ENCODE peak calls at places on chromosome 17, in five cellular contexts. One of them, this sample, is unnamed.

GRCh38 chr17:43367588-43368242 is 31.1 kb upstream of the ARL4D start:
- DNase-seq in cardiac fibroblast: peak
- DNase-seq in PC-3: peak
- DNase-seq in A549: peak
- DNase-seq in fibroblast of mammary gland: peak
- DNase-seq in this sample: peak

GRCh38 chr17:33493566-33493965 is 200.5 kb upstream of the ASIC2 start:
- DNase-seq in cardiac fibroblast: no peak
- DNase-seq in PC-3: no peak
- DNase-seq in A549: no peak
- DNase-seq in fibroblast of mammary gland: no peak
- DNase-seq in this sample: no peak

GRCh38 chr17:81272616-81273015 is 22.5 kb downstream of the SLC38A10 start:
- DNase-seq in cardiac fibroblast: no peak
- DNase-seq in PC-3: no peak
- DNase-seq in A549: no peak
- DNase-seq in fibroblast of mammary gland: no peak
- DNase-seq in this sample: no peak

GRCh38 chr17:71378036-71378435 is 742.8 kb upstream of the SOX9 start:
- DNase-seq in cardiac fibroblast: no peak
- DNase-seq in PC-3: no peak
- DNase-seq in A549: no peak
- DNase-seq in fibroblast of mammary gland: no peak
- DNase-seq in this sample: no peak

GRCh38 chr17:50560185-50560824 is at the start of gene CACNA1G:
- DNase-seq in cardiac fibroblast: peak
- DNase-seq in PC-3: peak
- DNase-seq in A549: peak
- DNase-seq in fibroblast of mammary gland: peak
- DNase-seq in this sample: peak

GRCh38 chr17:1275962-1276736 is 3.3 kb upstream of the TRARG1 start:
- DNase-seq in cardiac fibroblast: peak
- DNase-seq in PC-3: peak
- DNase-seq in A549: peak
- DNase-seq in fibroblast of mammary gland: peak
- DNase-seq in this sample: no peak

GRCh38 chr17:5219536-5219935 is 15.1 kb downstream of the SCIMP start:
- DNase-seq in cardiac fibroblast: no peak
- DNase-seq in PC-3: no peak
- DNase-seq in A549: no peak
- DNase-seq in fibroblast of mammary gland: no peak
- DNase-seq in this sample: no peak

GRCh38 chr17:72101526-72101925 is 19.3 kb upstream of the SOX9 start:
- DNase-seq in cardiac fibroblast: no peak
- DNase-seq in PC-3: no peak
- DNase-seq in A549: no peak
- DNase-seq in fibroblast of mammary gland: no peak
- DNase-seq in this sample: no peak

GRCh38 chr17:75346906-75347305 is 57.7 kb upstream of the SLC25A19 start:
- DNase-seq in cardiac fibroblast: no peak
- DNase-seq in PC-3: no peak
- DNase-seq in A549: no peak
- DNase-seq in fibroblast of mammary gland: peak
- DNase-seq in this sample: peak

GRCh38 chr17:2547176-2547575 is 35.5 kb upstream of the METTL16 start:
- DNase-seq in cardiac fibroblast: peak
- DNase-seq in PC-3: peak
- DNase-seq in A549: peak
- DNase-seq in fibroblast of mammary gland: peak
- DNase-seq in this sample: no peak

GRCh38 chr17:66524848-66525247 is 222.4 kb downstream of the PRKCA start:
- DNase-seq in cardiac fibroblast: no peak
- DNase-seq in PC-3: no peak
- DNase-seq in A549: no peak
- DNase-seq in fibroblast of mammary gland: no peak
- DNase-seq in this sample: no peak

GRCh38 chr17:27576429-27577123 is 54.4 kb upstream of the LGALS9 start:
- DNase-seq in cardiac fibroblast: no peak
- DNase-seq in PC-3: no peak
- DNase-seq in A549: no peak
- DNase-seq in fibroblast of mammary gland: no peak
- DNase-seq in this sample: no peak

GRCh38 chr17:282912-283882 is 69.4 kb downstream of the RPH3AL start:
- DNase-seq in cardiac fibroblast: no peak
- DNase-seq in PC-3: no peak
- DNase-seq in A549: no peak
- DNase-seq in fibroblast of mammary gland: no peak
- DNase-seq in this sample: no peak

GRCh38 chr17:15048381-15048780 is 216.7 kb downstream of the PMP22 start:
- DNase-seq in cardiac fibroblast: no peak
- DNase-seq in PC-3: no peak
- DNase-seq in A549: no peak
- DNase-seq in fibroblast of mammary gland: no peak
- DNase-seq in this sample: no peak

GRCh38 chr17:28748852-28749515 is 5.2 kb downstream of the TRAF4 start:
- DNase-seq in cardiac fibroblast: no peak
- DNase-seq in PC-3: no peak
- DNase-seq in A549: no peak
- DNase-seq in fibroblast of mammary gland: no peak
- DNase-seq in this sample: no peak

GRCh38 chr17:75822119-75822799 is 21.9 kb downstream of the UNC13D start:
- DNase-seq in cardiac fibroblast: no peak
- DNase-seq in PC-3: no peak
- DNase-seq in A549: no peak
- DNase-seq in fibroblast of mammary gland: no peak
- DNase-seq in this sample: no peak

GRCh38 chr17:59890720-59891119 is 2.0 kb downstream of the TUBD1 start:
- DNase-seq in cardiac fibroblast: peak
- DNase-seq in PC-3: peak
- DNase-seq in A549: peak
- DNase-seq in fibroblast of mammary gland: peak
- DNase-seq in this sample: peak

GRCh38 chr17:28473542-28473941 is at the start of gene SLC13A2:
- DNase-seq in cardiac fibroblast: no peak
- DNase-seq in PC-3: no peak
- DNase-seq in A549: no peak
- DNase-seq in fibroblast of mammary gland: no peak
- DNase-seq in this sample: no peak

GRCh38 chr17:62098623-62099231 is 33.6 kb upstream of the MED13 start:
- DNase-seq in cardiac fibroblast: no peak
- DNase-seq in PC-3: no peak
- DNase-seq in A549: no peak
- DNase-seq in fibroblast of mammary gland: no peak
- DNase-seq in this sample: no peak

GRCh38 chr17:7476474-7476873 is 3.0 kb downstream of the ZBTB4 start:
- DNase-seq in cardiac fibroblast: peak
- DNase-seq in PC-3: peak
- DNase-seq in A549: peak
- DNase-seq in fibroblast of mammary gland: peak
- DNase-seq in this sample: no peak

GRCh38 chr17:75875940-75876189 is 2.5 kb downstream of the TRIM47 start:
- DNase-seq in cardiac fibroblast: no peak
- DNase-seq in PC-3: no peak
- DNase-seq in A549: no peak
- DNase-seq in fibroblast of mammary gland: no peak
- DNase-seq in this sample: no peak

GRCh38 chr17:306116-306515 is 46.5 kb downstream of the RPH3AL start:
- DNase-seq in cardiac fibroblast: no peak
- DNase-seq in PC-3: no peak
- DNase-seq in A549: no peak
- DNase-seq in fibroblast of mammary gland: no peak
- DNase-seq in this sample: no peak

GRCh38 chr17:39867084-39867890 is 715 bp upstream of the ZPBP2 start:
- DNase-seq in cardiac fibroblast: no peak
- DNase-seq in PC-3: no peak
- DNase-seq in A549: no peak
- DNase-seq in fibroblast of mammary gland: no peak
- DNase-seq in this sample: no peak

GRCh38 chr17:39863918-39864746 is at the start of gene IKZF3:
- DNase-seq in cardiac fibroblast: peak
- DNase-seq in PC-3: peak
- DNase-seq in A549: peak
- DNase-seq in fibroblast of mammary gland: peak
- DNase-seq in this sample: no peak

GRCh38 chr17:39866013-39866730 is 1.8 kb upstream of the ZPBP2 start:
- DNase-seq in cardiac fibroblast: no peak
- DNase-seq in PC-3: no peak
- DNase-seq in A549: no peak
- DNase-seq in fibroblast of mammary gland: no peak
- DNase-seq in this sample: no peak

GRCh38 chr17:39861235-39861634 is 2.9 kb downstream of the IKZF3 start:
- DNase-seq in cardiac fibroblast: no peak
- DNase-seq in PC-3: no peak
- DNase-seq in A549: no peak
- DNase-seq in fibroblast of mammary gland: no peak
- DNase-seq in this sample: no peak

GRCh38 chr17:39863244-39863917 is 731 bp downstream of the IKZF3 start:
- DNase-seq in cardiac fibroblast: no peak
- DNase-seq in PC-3: no peak
- DNase-seq in A549: no peak
- DNase-seq in fibroblast of mammary gland: no peak
- DNase-seq in this sample: no peak
- H3K4me3 ChIP-seq in cardiac fibroblast: no peak
- H3K4me3 ChIP-seq in PC-3: no peak
- H3K4me3 ChIP-seq in A549: peak
- H3K4me3 ChIP-seq in fibroblast of mammary gland: no peak
- H3K4me3 ChIP-seq in this sample: no peak

GRCh38 chr17:68246271-68247028 is 1.4 kb upstream of the AMZ2 start:
- DNase-seq in cardiac fibroblast: no peak
- DNase-seq in PC-3: no peak
- DNase-seq in A549: no peak
- DNase-seq in fibroblast of mammary gland: no peak
- DNase-seq in this sample: no peak
- H3K4me3 ChIP-seq in cardiac fibroblast: no peak
- H3K4me3 ChIP-seq in PC-3: peak
- H3K4me3 ChIP-seq in A549: peak
- H3K4me3 ChIP-seq in fibroblast of mammary gland: no peak
- H3K4me3 ChIP-seq in this sample: no peak

GRCh38 chr17:77304051-77304745 is 163.4 kb downstream of the SEC14L1 start:
- DNase-seq in cardiac fibroblast: peak
- DNase-seq in PC-3: no peak
- DNase-seq in A549: no peak
- DNase-seq in fibroblast of mammary gland: no peak
- DNase-seq in this sample: no peak

GRCh38 chr17:77306790-77307478 is 166.2 kb downstream of the SEC14L1 start:
- DNase-seq in cardiac fibroblast: no peak
- DNase-seq in PC-3: no peak
- DNase-seq in A549: no peak
- DNase-seq in fibroblast of mammary gland: no peak
- DNase-seq in this sample: no peak

GRCh38 chr17:77303620-77304019 is 162.9 kb downstream of the SEC14L1 start:
- DNase-seq in cardiac fibroblast: peak
- DNase-seq in PC-3: no peak
- DNase-seq in A549: no peak
- DNase-seq in fibroblast of mammary gland: peak
- DNase-seq in this sample: no peak

GRCh38 chr17:77306048-77306789 is 165.4 kb downstream of the SEC14L1 start:
- DNase-seq in cardiac fibroblast: no peak
- DNase-seq in PC-3: no peak
- DNase-seq in A549: no peak
- DNase-seq in fibroblast of mammary gland: no peak
- DNase-seq in this sample: no peak

DNA sequence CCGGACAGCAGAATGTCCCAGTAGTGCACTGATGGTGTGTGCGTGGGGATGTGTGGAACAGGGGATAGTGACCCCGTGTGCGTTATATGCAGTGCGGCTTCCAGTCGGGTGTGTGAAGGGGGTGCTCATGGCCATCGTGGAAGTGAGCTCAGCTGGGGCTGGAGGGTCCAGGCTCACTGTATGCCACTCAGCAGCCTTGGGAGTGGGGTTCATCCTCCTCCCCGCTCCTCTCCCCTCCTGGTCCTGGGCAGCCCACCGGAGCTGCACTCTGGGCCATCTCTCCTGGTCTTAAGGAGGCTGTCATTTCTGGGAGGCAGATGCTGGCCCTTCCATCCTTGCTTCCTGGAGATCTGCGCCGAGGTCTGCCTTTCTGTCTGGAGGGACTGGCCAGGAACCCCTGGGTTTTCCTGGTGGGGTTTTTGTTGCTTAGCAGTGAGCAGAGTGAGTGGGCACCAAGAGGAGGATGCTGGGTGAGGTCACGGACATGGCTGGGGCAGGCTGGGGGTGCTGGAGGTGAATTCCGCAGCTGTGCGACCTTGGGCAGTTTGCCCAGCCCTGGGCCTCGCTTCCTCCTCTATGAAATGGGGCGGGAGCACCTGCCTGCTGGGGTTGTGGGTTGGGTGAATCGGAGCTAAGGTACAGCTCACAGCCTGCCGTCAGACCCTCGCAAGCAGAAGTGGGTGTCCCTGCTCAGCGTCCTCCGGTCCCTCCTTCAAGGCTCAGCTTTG is 164.1 kb downstream of the SEC14L1 start:
- DNase-seq in cardiac fibroblast: no peak
- DNase-seq in PC-3: no peak
- DNase-seq in A549: no peak
- DNase-seq in fibroblast of mammary gland: no peak
- DNase-seq in this sample: no peak
- H3K4me3 ChIP-seq in cardiac fibroblast: no peak
- H3K4me3 ChIP-seq in PC-3: no peak
- H3K4me3 ChIP-seq in A549: no peak
- H3K4me3 ChIP-seq in fibroblast of mammary gland: no peak
- H3K4me3 ChIP-seq in this sample: no peak

DNA sequence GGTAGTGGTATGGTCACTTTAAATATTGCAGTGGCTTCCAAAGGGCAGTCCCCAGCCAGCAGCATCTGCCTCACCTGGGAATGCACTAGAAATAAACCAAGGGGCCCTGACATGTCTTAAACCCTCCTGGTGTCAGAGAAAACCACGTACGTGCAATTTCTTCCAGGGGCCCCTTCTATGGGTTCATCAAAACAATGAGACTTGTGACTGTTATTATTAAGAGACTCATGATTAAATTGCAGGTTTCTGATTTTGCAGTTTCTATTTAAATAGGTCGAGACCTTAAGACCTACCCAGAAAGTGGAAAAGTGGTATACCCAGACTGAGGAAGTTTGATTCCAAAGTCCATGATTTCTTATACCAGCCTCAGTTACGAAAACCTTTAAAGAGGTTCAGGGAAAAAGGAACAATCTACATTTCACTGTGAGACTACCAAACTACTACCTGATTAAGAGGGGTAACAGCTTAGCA is 746 bp upstream of the POLG2 start:
- DNase-seq in cardiac fibroblast: no peak
- DNase-seq in PC-3: no peak
- DNase-seq in A549: no peak
- DNase-seq in fibroblast of mammary gland: no peak
- DNase-seq in this sample: no peak
- H3K4me3 ChIP-seq in cardiac fibroblast: peak
- H3K4me3 ChIP-seq in PC-3: peak
- H3K4me3 ChIP-seq in A549: peak
- H3K4me3 ChIP-seq in fibroblast of mammary gland: peak
- H3K4me3 ChIP-seq in this sample: peak

DNA sequence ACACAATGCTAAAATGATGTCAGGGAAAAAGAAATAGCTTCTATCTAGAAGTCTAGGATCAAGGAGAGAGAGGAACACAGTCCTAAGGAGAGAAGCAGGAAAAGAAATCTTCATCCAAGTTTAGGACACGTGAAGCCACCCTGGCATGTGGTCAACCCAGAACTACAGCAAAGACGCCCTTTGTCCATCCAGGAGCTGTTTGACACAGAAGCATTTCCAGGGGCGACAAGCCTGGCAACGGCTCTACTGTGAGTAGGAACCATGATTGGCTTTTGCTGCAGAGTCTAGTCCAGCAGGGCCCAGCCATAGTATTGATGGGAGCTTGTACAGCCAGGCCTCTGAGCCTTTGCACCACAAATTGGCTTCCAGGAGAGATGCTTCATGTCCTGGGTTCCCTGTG is 185.4 kb upstream of the RPL38 start:
- DNase-seq in cardiac fibroblast: no peak
- DNase-seq in PC-3: no peak
- DNase-seq in A549: no peak
- DNase-seq in fibroblast of mammary gland: no peak
- DNase-seq in this sample: no peak
- H3K4me3 ChIP-seq in cardiac fibroblast: no peak
- H3K4me3 ChIP-seq in PC-3: no peak
- H3K4me3 ChIP-seq in A549: no peak
- H3K4me3 ChIP-seq in fibroblast of mammary gland: no peak
- H3K4me3 ChIP-seq in this sample: no peak

This sample was measured in skeletal muscle cell.